ENCODE peak calls at places on chromosome 21, in seven cellular contexts. One of them, this sample, is unnamed. For H3K9me2, the result is how much of the 10 kb centered on the place peaks cover.

GRCh38 chr21:36134820-36135390 is at the start of gene CBR3:
- DNase-seq in MM.1S: peak
- DNase-seq in PC-3: peak
- DNase-seq in HCT116: no peak
- DNase-seq in OCI-LY7: no peak
- DNase-seq in hepatocyte: peak
- DNase-seq in GM23248: peak
- DNase-seq in this sample: no peak

GRCh38 chr21:41979335-41979734 is 25.5 kb upstream of the C2CD2 start:
- DNase-seq in PC-3: no peak
- DNase-seq in MM.1S: peak
- DNase-seq in OCI-LY7: no peak
- DNase-seq in hepatocyte: no peak
- DNase-seq in GM23248: no peak
- DNase-seq in HCT116: no peak
- DNase-seq in this sample: no peak

GRCh38 chr21:35664683-35665082 is 395.6 kb downstream of the SETD4 start:
- DNase-seq in MM.1S: no peak
- DNase-seq in PC-3: peak
- DNase-seq in HCT116: peak
- DNase-seq in GM23248: peak
- DNase-seq in hepatocyte: no peak
- DNase-seq in OCI-LY7: no peak
- DNase-seq in this sample: no peak

GRCh38 chr21:41802684-41803083 is 35.8 kb upstream of the RIPK4 start:
- DNase-seq in HCT116: no peak
- DNase-seq in GM23248: peak
- DNase-seq in OCI-LY7: no peak
- DNase-seq in PC-3: peak
- DNase-seq in hepatocyte: no peak
- DNase-seq in MM.1S: no peak
- DNase-seq in this sample: no peak

GRCh38 chr21:33815153-33815707 is 100.4 kb downstream of the ATP5PO start:
- DNase-seq in GM23248: no peak
- DNase-seq in PC-3: no peak
- DNase-seq in hepatocyte: no peak
- DNase-seq in HCT116: no peak
- DNase-seq in OCI-LY7: no peak
- DNase-seq in MM.1S: peak
- DNase-seq in this sample: no peak

GRCh38 chr21:37193006-37193405 is 74.1 kb downstream of the VPS26C start:
- DNase-seq in HCT116: no peak
- DNase-seq in hepatocyte: no peak
- DNase-seq in OCI-LY7: no peak
- DNase-seq in MM.1S: no peak
- DNase-seq in GM23248: no peak
- DNase-seq in PC-3: no peak
- DNase-seq in this sample: no peak

GRCh38 chr21:31537872-31538576 is 121.5 kb upstream of the SOD1 start:
- DNase-seq in PC-3: no peak
- DNase-seq in hepatocyte: no peak
- DNase-seq in HCT116: no peak
- DNase-seq in MM.1S: no peak
- DNase-seq in OCI-LY7: no peak
- DNase-seq in GM23248: no peak
- DNase-seq in this sample: peak

GRCh38 chr21:46100020-46100419 is 2.1 kb downstream of the COL6A2 start:
- DNase-seq in HCT116: no peak
- DNase-seq in MM.1S: no peak
- DNase-seq in GM23248: no peak
- DNase-seq in PC-3: no peak
- DNase-seq in OCI-LY7: no peak
- DNase-seq in hepatocyte: no peak
- DNase-seq in this sample: no peak

GRCh38 chr21:42312626-42313104 is 2.5 kb downstream of the TFF3 start:
- DNase-seq in MM.1S: no peak
- DNase-seq in OCI-LY7: no peak
- DNase-seq in hepatocyte: no peak
- DNase-seq in HCT116: no peak
- DNase-seq in GM23248: no peak
- DNase-seq in PC-3: no peak
- DNase-seq in this sample: no peak

GRCh38 chr21:34962586-34963222 is 86.4 kb downstream of the RUNX1 start:
- DNase-seq in OCI-LY7: no peak
- DNase-seq in hepatocyte: no peak
- DNase-seq in PC-3: no peak
- DNase-seq in GM23248: no peak
- DNase-seq in MM.1S: no peak
- DNase-seq in HCT116: no peak
- DNase-seq in this sample: no peak

GRCh38 chr21:36010801-36011200 is 49.5 kb downstream of the SETD4 start:
- DNase-seq in PC-3: no peak
- DNase-seq in hepatocyte: no peak
- DNase-seq in OCI-LY7: no peak
- DNase-seq in HCT116: no peak
- DNase-seq in MM.1S: no peak
- DNase-seq in GM23248: no peak
- DNase-seq in this sample: no peak

GRCh38 chr21:44018127-44018526 is 6.0 kb downstream of the TRAPPC10 start:
- DNase-seq in GM23248: no peak
- DNase-seq in PC-3: no peak
- DNase-seq in MM.1S: no peak
- DNase-seq in hepatocyte: no peak
- DNase-seq in HCT116: no peak
- DNase-seq in OCI-LY7: no peak
- DNase-seq in this sample: no peak

GRCh38 chr21:44020551-44020950 is 8.4 kb downstream of the TRAPPC10 start:
- DNase-seq in PC-3: no peak
- DNase-seq in hepatocyte: no peak
- DNase-seq in OCI-LY7: no peak
- DNase-seq in GM23248: no peak
- DNase-seq in MM.1S: no peak
- DNase-seq in HCT116: no peak
- DNase-seq in this sample: no peak

GRCh38 chr21:44021064-44021463 is 9.0 kb downstream of the TRAPPC10 start:
- DNase-seq in PC-3: no peak
- DNase-seq in MM.1S: no peak
- DNase-seq in OCI-LY7: no peak
- DNase-seq in HCT116: no peak
- DNase-seq in hepatocyte: no peak
- DNase-seq in GM23248: no peak
- DNase-seq in this sample: no peak

GRCh38 chr21:44018813-44019567 is 6.9 kb downstream of the TRAPPC10 start:
- DNase-seq in PC-3: no peak
- DNase-seq in hepatocyte: no peak
- DNase-seq in HCT116: no peak
- DNase-seq in OCI-LY7: no peak
- DNase-seq in MM.1S: no peak
- DNase-seq in GM23248: no peak
- DNase-seq in this sample: no peak

GRCh38 chr21:44019568-44019958 is 7.5 kb downstream of the TRAPPC10 start:
- DNase-seq in MM.1S: no peak
- DNase-seq in hepatocyte: no peak
- DNase-seq in GM23248: no peak
- DNase-seq in PC-3: no peak
- DNase-seq in OCI-LY7: no peak
- DNase-seq in HCT116: no peak
- DNase-seq in this sample: no peak
- H3K9me2 ChIP-seq in MM.1S: under half
- H3K9me2 ChIP-seq in hepatocyte: under half
- H3K9me2 ChIP-seq in GM23248: under half
- H3K9me2 ChIP-seq in PC-3: under half
- H3K9me2 ChIP-seq in OCI-LY7: under half
- H3K9me2 ChIP-seq in HCT116: under half
- H3K9me2 ChIP-seq in this sample: under half

GRCh38 chr21:44710756-44711326 is 531 bp downstream of the TSPEAR start:
- DNase-seq in HCT116: no peak
- DNase-seq in MM.1S: no peak
- DNase-seq in PC-3: no peak
- DNase-seq in hepatocyte: peak
- DNase-seq in GM23248: no peak
- DNase-seq in OCI-LY7: no peak
- DNase-seq in this sample: no peak

GRCh38 chr21:44708213-44708865 is 3.0 kb downstream of the TSPEAR start:
- DNase-seq in MM.1S: no peak
- DNase-seq in HCT116: no peak
- DNase-seq in hepatocyte: no peak
- DNase-seq in GM23248: no peak
- DNase-seq in PC-3: no peak
- DNase-seq in OCI-LY7: no peak
- DNase-seq in this sample: no peak

GRCh38 chr21:44710294-44710665 is 1.1 kb downstream of the TSPEAR start:
- DNase-seq in OCI-LY7: no peak
- DNase-seq in PC-3: no peak
- DNase-seq in MM.1S: no peak
- DNase-seq in HCT116: no peak
- DNase-seq in GM23248: no peak
- DNase-seq in hepatocyte: no peak
- DNase-seq in this sample: no peak

GRCh38 chr21:44709426-44710293 is 1.7 kb downstream of the TSPEAR start:
- DNase-seq in PC-3: peak
- DNase-seq in MM.1S: no peak
- DNase-seq in GM23248: peak
- DNase-seq in HCT116: no peak
- DNase-seq in hepatocyte: no peak
- DNase-seq in OCI-LY7: no peak
- DNase-seq in this sample: no peak

DNA sequence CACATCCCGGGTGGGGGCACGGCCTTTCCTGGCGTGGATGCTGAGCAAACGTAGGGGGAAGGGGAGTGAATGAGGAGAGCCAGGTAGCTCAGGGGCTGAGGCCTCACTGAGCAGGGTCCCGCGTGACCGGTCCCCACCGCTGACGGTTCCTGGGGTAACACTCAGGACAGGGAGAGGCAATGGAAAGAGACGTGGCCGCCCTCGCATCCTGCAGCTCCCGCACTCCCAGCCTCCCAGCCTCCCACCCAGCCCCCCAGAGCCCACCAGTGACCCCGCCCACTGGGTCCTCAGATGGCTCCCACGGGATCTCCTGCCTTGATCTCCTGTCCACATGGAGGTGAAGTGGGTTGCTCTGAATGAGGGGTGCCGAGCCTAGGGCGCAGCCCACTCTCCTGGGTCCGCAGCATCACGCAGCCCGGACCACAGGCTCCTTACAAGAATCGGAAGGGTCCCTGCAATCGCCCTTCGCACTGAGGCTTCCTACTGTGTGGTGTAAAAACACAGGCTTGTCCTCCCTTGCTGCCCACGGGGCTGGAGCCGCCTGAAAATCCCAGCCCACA is 2.4 kb downstream of the TSPEAR start:
- DNase-seq in hepatocyte: no peak
- DNase-seq in OCI-LY7: no peak
- DNase-seq in HCT116: no peak
- DNase-seq in MM.1S: no peak
- DNase-seq in GM23248: no peak
- DNase-seq in PC-3: no peak
- DNase-seq in this sample: no peak
- H3K9me2 ChIP-seq in hepatocyte: under half
- H3K9me2 ChIP-seq in OCI-LY7: under half
- H3K9me2 ChIP-seq in HCT116: under half
- H3K9me2 ChIP-seq in MM.1S: under half
- H3K9me2 ChIP-seq in GM23248: under half
- H3K9me2 ChIP-seq in PC-3: under half
- H3K9me2 ChIP-seq in this sample: under half

DNA sequence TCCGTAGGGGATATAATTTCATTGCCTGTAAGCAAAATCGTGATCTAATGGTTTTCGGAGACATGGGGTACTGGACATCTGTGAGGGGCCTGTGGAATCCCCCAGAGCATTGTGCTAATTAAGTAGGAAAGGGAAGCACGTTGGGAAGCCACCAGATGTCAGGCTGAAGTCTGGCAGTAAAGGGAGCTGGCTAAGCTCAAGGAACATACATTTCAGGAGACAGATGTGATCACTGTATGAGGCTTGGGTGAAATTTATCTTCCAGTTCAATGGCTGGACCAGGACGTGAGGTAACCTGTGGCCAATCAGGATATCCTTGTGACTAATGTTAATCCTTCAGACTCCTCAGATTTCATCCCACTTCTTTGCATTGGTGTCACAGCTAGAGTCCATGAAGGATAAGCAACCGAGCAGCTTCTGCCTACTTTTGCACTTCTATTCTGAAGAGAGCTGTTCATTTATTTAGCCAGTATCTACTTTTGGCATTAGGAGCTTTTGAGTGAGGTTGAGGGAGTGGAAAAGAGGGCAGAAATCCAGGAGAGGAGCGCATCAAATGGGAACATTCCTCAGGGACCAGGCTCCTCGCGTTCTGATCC is 110.2 kb upstream of the APP start:
- DNase-seq in GM23248: peak
- DNase-seq in HCT116: no peak
- DNase-seq in OCI-LY7: no peak
- DNase-seq in MM.1S: no peak
- DNase-seq in PC-3: peak
- DNase-seq in hepatocyte: no peak
- DNase-seq in this sample: no peak
- H3K9me2 ChIP-seq in GM23248: under half
- H3K9me2 ChIP-seq in HCT116: under half
- H3K9me2 ChIP-seq in OCI-LY7: under half
- H3K9me2 ChIP-seq in MM.1S: under half
- H3K9me2 ChIP-seq in PC-3: under half
- H3K9me2 ChIP-seq in hepatocyte: under half
- H3K9me2 ChIP-seq in this sample: under half

DNA sequence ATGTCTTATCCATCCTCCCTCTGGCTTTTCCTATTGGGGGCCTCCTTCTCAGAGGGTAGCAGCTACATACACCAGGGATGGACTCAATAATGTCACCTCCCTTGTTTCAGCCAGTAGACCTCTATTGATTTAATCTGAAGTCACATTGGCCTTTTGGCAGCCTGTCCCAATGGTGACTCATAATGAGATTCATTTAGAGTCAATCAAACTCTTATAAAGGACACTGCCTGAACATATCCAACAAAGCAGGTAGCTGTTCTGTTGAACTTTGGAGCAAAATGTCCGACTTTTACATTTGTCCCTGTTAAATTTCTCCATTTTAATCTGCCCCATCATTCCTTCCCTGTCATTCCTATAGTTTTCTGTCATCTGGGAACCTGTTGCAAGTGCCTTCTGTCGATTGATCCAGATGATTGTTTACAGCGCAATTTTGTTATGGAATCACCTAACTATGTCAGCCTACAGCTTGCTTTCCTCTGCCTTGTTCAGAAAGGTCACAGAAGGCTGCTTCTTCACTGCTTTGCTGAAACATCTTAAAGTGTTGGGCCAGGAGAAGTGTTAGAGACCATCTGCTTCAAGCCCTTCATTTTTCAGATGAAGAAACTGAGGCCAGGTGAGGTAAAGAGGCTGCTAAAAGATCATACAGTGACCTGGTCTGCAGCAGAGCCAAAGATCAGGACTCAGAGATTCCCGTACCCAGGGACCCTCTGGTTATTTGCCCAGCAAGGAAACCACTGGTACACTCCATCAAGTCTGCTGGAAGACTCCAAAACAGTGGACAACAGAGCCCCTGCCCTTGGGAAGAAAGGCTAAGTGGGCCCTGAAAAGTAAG is 106.0 kb downstream of the ETS2 start:
- DNase-seq in HCT116: no peak
- DNase-seq in PC-3: peak
- DNase-seq in hepatocyte: no peak
- DNase-seq in OCI-LY7: no peak
- DNase-seq in MM.1S: no peak
- DNase-seq in GM23248: no peak
- DNase-seq in this sample: no peak
- H3K9me2 ChIP-seq in HCT116: under half
- H3K9me2 ChIP-seq in PC-3: under half
- H3K9me2 ChIP-seq in hepatocyte: under half
- H3K9me2 ChIP-seq in OCI-LY7: under half
- H3K9me2 ChIP-seq in MM.1S: under half
- H3K9me2 ChIP-seq in GM23248: under half
- H3K9me2 ChIP-seq in this sample: under half